ENCODE peak calls at places on chromosomes 7 and 10, in five cellular contexts. One of them, this sample, is unnamed.
A peak's percentile ranks its signal among the peaks of the same experiment; 100 is the strongest.

GRCh38 chr10:115861864-115862263 is 411.1 kb downstream of the GFRA1 start:
- DNase-seq in colonic mucosa: no peak
- DNase-seq in body of pancreas: no peak
- DNase-seq in GM23338: no peak
- DNase-seq in AG09319: no peak
- DNase-seq in this sample: no peak

GRCh38 chr10:235921-236320 is 100.7 kb downstream of the ZMYND11 start:
- DNase-seq in colonic mucosa: no peak
- DNase-seq in body of pancreas: no peak
- DNase-seq in GM23338: no peak
- DNase-seq in AG09319: no peak
- DNase-seq in this sample: no peak

GRCh38 chr10:30051220-30051619 is 8.2 kb downstream of the JCAD start:
- DNase-seq in colonic mucosa: no peak
- DNase-seq in body of pancreas: no peak
- DNase-seq in GM23338: no peak
- DNase-seq in AG09319: no peak
- DNase-seq in this sample: no peak

GRCh38 chr10:124294811-124295770 is 123.6 kb downstream of the OAT start:
- DNase-seq in colonic mucosa: no peak
- DNase-seq in body of pancreas: no peak
- DNase-seq in GM23338: no peak
- DNase-seq in AG09319: no peak
- DNase-seq in this sample: no peak

GRCh38 chr10:118564652-118565051 is 30.8 kb downstream of the PRLHR start:
- DNase-seq in colonic mucosa: no peak
- DNase-seq in body of pancreas: no peak
- DNase-seq in GM23338: peak; percentile 82
- DNase-seq in AG09319: no peak
- DNase-seq in this sample: no peak

GRCh38 chr7:42766810-42767423 is 145.0 kb downstream of the C7orf25 start:
- DNase-seq in colonic mucosa: no peak
- DNase-seq in body of pancreas: no peak
- DNase-seq in GM23338: no peak
- DNase-seq in AG09319: no peak
- DNase-seq in this sample: no peak

GRCh38 chr10:89078729-89079672 is 88.4 kb downstream of the FAS start:
- DNase-seq in colonic mucosa: no peak
- DNase-seq in body of pancreas: no peak
- DNase-seq in GM23338: no peak
- DNase-seq in AG09319: no peak
- DNase-seq in this sample: no peak

GRCh38 chr10:58477902-58478301 is 34.8 kb upstream of the BICC1 start:
- DNase-seq in colonic mucosa: no peak
- DNase-seq in body of pancreas: no peak
- DNase-seq in GM23338: peak; percentile 22
- DNase-seq in AG09319: no peak
- DNase-seq in this sample: no peak

GRCh38 chr10:132521466-132522102 is 16.0 kb upstream of the INPP5A start:
- DNase-seq in colonic mucosa: no peak
- DNase-seq in body of pancreas: peak; percentile 10
- DNase-seq in GM23338: no peak
- DNase-seq in AG09319: no peak
- DNase-seq in this sample: no peak

GRCh38 chr10:490256-490655 is 199.2 kb downstream of the DIP2C start:
- DNase-seq in colonic mucosa: no peak
- DNase-seq in body of pancreas: no peak
- DNase-seq in GM23338: no peak
- DNase-seq in AG09319: no peak
- DNase-seq in this sample: no peak

GRCh38 chr7:134530460-134530859 is 3.1 kb downstream of the AKR1B10 start:
- DNase-seq in colonic mucosa: no peak
- DNase-seq in body of pancreas: no peak
- DNase-seq in GM23338: no peak
- DNase-seq in AG09319: no peak
- DNase-seq in this sample: no peak

GRCh38 chr10:86377797-86378146 is 11.2 kb upstream of the GRID1 start:
- DNase-seq in colonic mucosa: peak; percentile 15
- DNase-seq in body of pancreas: no peak
- DNase-seq in GM23338: peak; percentile 33
- DNase-seq in AG09319: no peak
- DNase-seq in this sample: no peak
- TF ChIP-seq CTCF in colonic mucosa: no peak
- TF ChIP-seq CTCF in body of pancreas: no peak
- TF ChIP-seq CTCF in GM23338: no peak
- TF ChIP-seq CTCF in AG09319: no peak
- TF ChIP-seq CTCF in this sample: no peak

GRCh38 chr7:50564630-50565558 is at the start of gene DDC:
- DNase-seq in colonic mucosa: peak; percentile 69
- DNase-seq in body of pancreas: peak; percentile 33
- DNase-seq in GM23338: no peak
- DNase-seq in AG09319: no peak
- DNase-seq in this sample: peak; percentile 47

GRCh38 chr7:50565977-50566376 is 772 bp upstream of the DDC start:
- DNase-seq in colonic mucosa: peak; percentile 52
- DNase-seq in body of pancreas: no peak
- DNase-seq in GM23338: no peak
- DNase-seq in AG09319: no peak
- DNase-seq in this sample: no peak

GRCh38 chr7:50565559-50565916 is 333 bp upstream of the DDC start:
- DNase-seq in colonic mucosa: no peak
- DNase-seq in body of pancreas: no peak
- DNase-seq in GM23338: no peak
- DNase-seq in AG09319: no peak
- DNase-seq in this sample: no peak

GRCh38 chr7:50564171-50564570 is 1.0 kb downstream of the DDC start:
- DNase-seq in colonic mucosa: peak; percentile 32
- DNase-seq in body of pancreas: no peak
- DNase-seq in GM23338: no peak
- DNase-seq in AG09319: no peak
- DNase-seq in this sample: no peak

GRCh38 chr7:50567715-50568261 is 2.6 kb upstream of the DDC start:
- DNase-seq in colonic mucosa: no peak
- DNase-seq in body of pancreas: no peak
- DNase-seq in GM23338: no peak
- DNase-seq in AG09319: no peak
- DNase-seq in this sample: no peak
- TF ChIP-seq CTCF in colonic mucosa: no peak
- TF ChIP-seq CTCF in body of pancreas: no peak
- TF ChIP-seq CTCF in GM23338: no peak
- TF ChIP-seq CTCF in AG09319: no peak
- TF ChIP-seq CTCF in this sample: no peak

DNA sequence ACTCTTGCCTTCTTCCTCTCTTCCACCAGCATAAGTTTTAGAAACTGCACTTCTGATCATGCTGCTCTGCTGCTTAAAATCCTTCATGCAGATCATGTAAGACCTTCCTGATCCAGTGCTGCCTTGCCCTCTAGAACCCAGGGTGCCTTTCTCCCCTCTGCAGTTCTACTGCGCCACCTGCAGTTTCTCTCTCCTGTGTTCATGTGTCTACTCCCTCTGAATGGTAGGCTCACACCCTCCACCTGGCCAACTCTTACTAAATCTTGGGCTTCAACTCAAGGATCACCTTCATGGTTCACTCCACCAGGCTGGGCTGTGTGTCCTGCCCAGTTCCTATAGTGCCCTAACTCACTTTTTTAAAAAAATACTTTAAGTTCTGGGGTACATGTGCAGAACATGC is 174.6 kb upstream of the ITGB1 start:
- DNase-seq in colonic mucosa: no peak
- DNase-seq in body of pancreas: no peak
- DNase-seq in GM23338: peak; percentile 51
- DNase-seq in AG09319: no peak
- DNase-seq in this sample: peak; percentile 62
- TF ChIP-seq CTCF in colonic mucosa: no peak
- TF ChIP-seq CTCF in body of pancreas: no peak
- TF ChIP-seq CTCF in GM23338: peak; percentile 49
- TF ChIP-seq CTCF in AG09319: no peak
- TF ChIP-seq CTCF in this sample: peak; percentile 18

DNA sequence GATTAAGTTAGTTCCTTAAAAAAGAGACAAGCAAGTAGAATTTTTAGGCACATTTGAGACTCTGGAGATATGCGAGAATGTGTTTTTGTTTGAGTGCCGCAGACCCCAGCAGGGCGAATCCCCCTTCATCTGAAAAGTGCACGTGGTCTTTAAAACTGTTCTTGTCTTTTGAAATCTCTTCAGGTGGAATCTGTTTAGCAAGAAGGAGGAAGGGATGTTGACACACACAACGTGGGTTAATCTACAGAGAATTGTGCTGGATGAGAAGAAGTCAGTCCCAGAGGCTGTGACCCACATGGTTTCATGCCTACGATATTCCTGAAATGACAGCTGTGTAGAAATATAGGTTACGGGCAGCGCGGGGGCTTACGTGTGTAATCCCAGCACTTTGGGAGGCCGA is 27.1 kb upstream of the ZFAND2A start:
- DNase-seq in colonic mucosa: no peak
- DNase-seq in body of pancreas: no peak
- DNase-seq in GM23338: no peak
- DNase-seq in AG09319: no peak
- DNase-seq in this sample: no peak
- TF ChIP-seq CTCF in colonic mucosa: no peak
- TF ChIP-seq CTCF in body of pancreas: no peak
- TF ChIP-seq CTCF in GM23338: no peak
- TF ChIP-seq CTCF in AG09319: no peak
- TF ChIP-seq CTCF in this sample: no peak

GRCh38 chr10:122692744-122693143 is 6.9 kb downstream of the C10orf120 start:
- DNase-seq in colonic mucosa: no peak
- DNase-seq in body of pancreas: no peak
- DNase-seq in GM23338: no peak
- DNase-seq in AG09319: no peak
- DNase-seq in this sample: no peak

GRCh38 chr10:122689146-122689807 is 10.4 kb downstream of the C10orf120 start:
- DNase-seq in colonic mucosa: no peak
- DNase-seq in body of pancreas: peak; percentile 82
- DNase-seq in GM23338: no peak
- DNase-seq in AG09319: no peak
- DNase-seq in this sample: no peak

GRCh38 chr10:122682522-122682921 is 17.1 kb downstream of the C10orf120 start:
- DNase-seq in colonic mucosa: no peak
- DNase-seq in body of pancreas: no peak
- DNase-seq in GM23338: no peak
- DNase-seq in AG09319: no peak
- DNase-seq in this sample: no peak

GRCh38 chr10:122688293-122688989 is 11.2 kb downstream of the C10orf120 start:
- DNase-seq in colonic mucosa: no peak
- DNase-seq in body of pancreas: peak; percentile 27
- DNase-seq in GM23338: peak; percentile 9
- DNase-seq in AG09319: no peak
- DNase-seq in this sample: no peak
- TF ChIP-seq CTCF in colonic mucosa: no peak
- TF ChIP-seq CTCF in body of pancreas: no peak
- TF ChIP-seq CTCF in GM23338: no peak
- TF ChIP-seq CTCF in AG09319: no peak
- TF ChIP-seq CTCF in this sample: no peak

GRCh38 chr10:11881477-11882417 is 58.6 kb downstream of the PROSER2 start:
- DNase-seq in colonic mucosa: no peak
- DNase-seq in body of pancreas: peak; percentile 37
- DNase-seq in GM23338: peak; percentile 79
- DNase-seq in AG09319: no peak
- DNase-seq in this sample: peak; percentile 64
- TF ChIP-seq CTCF in colonic mucosa: no peak
- TF ChIP-seq CTCF in body of pancreas: no peak
- TF ChIP-seq CTCF in GM23338: peak; percentile 46
- TF ChIP-seq CTCF in AG09319: no peak
- TF ChIP-seq CTCF in this sample: no peak

DNA sequence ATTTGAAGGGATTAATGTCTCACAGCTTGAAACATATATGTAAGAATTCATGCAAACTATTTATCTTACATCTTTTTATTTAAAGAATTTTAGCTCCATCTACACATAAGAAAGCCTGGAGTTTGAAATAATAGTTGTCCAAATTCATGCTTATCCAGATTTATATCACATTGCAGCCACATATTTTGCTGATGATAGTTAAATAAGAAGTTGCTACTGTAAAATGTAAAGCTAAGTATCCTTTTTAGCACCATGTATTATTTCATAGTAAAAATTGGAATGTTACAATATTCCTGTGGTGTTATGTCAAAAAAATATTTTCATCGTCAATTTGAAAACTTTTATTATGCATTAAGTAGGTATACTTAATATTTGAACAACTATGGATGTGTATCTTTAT is 27.3 kb upstream of the UMAD1 start:
- DNase-seq in colonic mucosa: no peak
- DNase-seq in body of pancreas: no peak
- DNase-seq in GM23338: no peak
- DNase-seq in AG09319: no peak
- DNase-seq in this sample: no peak
- TF ChIP-seq CTCF in colonic mucosa: no peak
- TF ChIP-seq CTCF in body of pancreas: no peak
- TF ChIP-seq CTCF in GM23338: no peak
- TF ChIP-seq CTCF in AG09319: no peak
- TF ChIP-seq CTCF in this sample: no peak

This sample was measured in Calu3.